ENCODE peak calls at places on chromosomes 4 and X, in five cellular contexts. S is A549, I is prostate gland, V is adrenal gland, O is IMR-90. F is an unnamed sample.
A peak's percentile ranks its signal among the peaks of the same experiment; 100 is the strongest.

GRCh38 chrX:49291615-49292337 is 11.7 kb upstream of the GAGE10 start:
- DNase-seq in S (peak; percentile 21), V (peak; percentile 56), I (peak; percentile 19), O (peak; percentile 45), F (peak; percentile 84)

GRCh38 chr4:92305148-92305877 is 1.5 kb downstream of the GRID2 start:
- DNase-seq in V (peak; percentile 33), I (peak; percentile 16), O (peak; percentile 32), S (peak; percentile 10), F (peak; percentile 83)

GRCh38 chr4:158789853-158790252 is 21.0 kb downstream of the FNIP2 start:
- DNase-seq in O (no peak), I (no peak), S (no peak), V (no peak), F (no peak)

GRCh38 chrX:74250574-74250973 is 53.4 kb upstream of the ZCCHC13 start:
- DNase-seq in O (no peak), V (no peak), S (no peak), I (no peak), F (no peak)

GRCh38 chrX:103066606-103067005 is 2.6 kb upstream of the BEX1 start:
- DNase-seq in S (no peak), O (no peak), I (no peak), V (no peak), F (no peak)

GRCh38 chr4:53913098-53913497 is 151.3 kb downstream of the CHIC2 start:
- DNase-seq in V (no peak), O (no peak), S (no peak), I (no peak), F (no peak)

GRCh38 chr4:162209706-162210105 is 45.9 kb upstream of the FSTL5 start:
- DNase-seq in S (no peak), O (no peak), V (no peak), I (no peak), F (no peak)

GRCh38 chrX:13430136-13430827 is 110.4 kb upstream of the ATXN3L start:
- DNase-seq in O (peak; percentile 37), V (no peak), I (no peak), S (no peak), F (no peak)

GRCh38 chr4:61309616-61310015 is 109.5 kb downstream of the ADGRL3 start:
- DNase-seq in O (no peak), S (no peak), I (no peak), V (no peak), F (no peak)

GRCh38 chr4:188915175-188915574 is 775.9 kb downstream of the TRIML1 start:
- DNase-seq in I (no peak), V (no peak), S (no peak), O (peak; percentile 25), F (no peak)

GRCh38 chrX:118420462-118420861 is 74.6 kb downstream of the WDR44 start:
- DNase-seq in O (peak; percentile 42), I (peak; percentile 5), V (peak; percentile 27), S (no peak), F (no peak)

GRCh38 chrX:148806145-148806868 is 305.9 kb downstream of the AFF2 start:
- DNase-seq in S (no peak), V (no peak), I (no peak), O (no peak), F (no peak)

GRCh38 chr4:30753316-30753715 is 33.1 kb downstream of the PCDH7 start:
- DNase-seq in I (no peak), V (no peak), O (peak; percentile 71), S (no peak), F (no peak)

GRCh38 chrX:146396409-146396808 is 413.2 kb upstream of the CXorf51B start:
- DNase-seq in S (no peak), O (no peak), I (no peak), V (peak; percentile 17), F (no peak)

GRCh38 chr4:187065396-187065795 is 341.7 kb upstream of the FAT1 start:
- DNase-seq in I (no peak), O (no peak), S (no peak), V (no peak), F (no peak)

GRCh38 chrX:13144927-13145659 is 100.7 kb upstream of the FAM9C start:
- DNase-seq in V (no peak), I (no peak), O (peak; percentile 41), S (no peak), F (no peak)

GRCh38 chrX:40146471-40147398 is 49.0 kb upstream of the BCOR start:
- DNase-seq in V (peak; percentile 41), S (no peak), O (peak; percentile 46), I (no peak), F (no peak)

GRCh38 chr4:183746305-183747229 is 87.5 kb downstream of the TRAPPC11 start:
- DNase-seq in O (peak; percentile 6), S (no peak), V (no peak), I (peak; percentile 74), F (peak; percentile 44)

GRCh38 chr4:74671074-74671698 is 123.1 kb downstream of the BTC start:
- DNase-seq in S (peak; percentile 29), I (no peak), V (peak; percentile 52), O (peak; percentile 64), F (no peak)

GRCh38 chr4:168618577-168619265 is 121.9 kb downstream of the PALLD start:
- DNase-seq in V (no peak), I (no peak), O (peak; percentile 84), S (no peak), F (no peak)

GRCh38 chr4:82523179-82523578 is 38.6 kb downstream of the TMEM150C start:
- DNase-seq in I (no peak), S (no peak), V (no peak), O (no peak), F (no peak)

GRCh38 chr4:97216031-97216430 is 927.2 kb downstream of the STPG2 start:
- DNase-seq in O (no peak), V (no peak), I (no peak), S (no peak), F (no peak)

GRCh38 chr4:30719363-30720020 is 677 bp upstream of the PCDH7 start:
- DNase-seq in I (peak; percentile 69), S (peak; percentile 18), V (peak; percentile 29), O (peak; percentile 68), F (peak; percentile 91)

GRCh38 chr4:84032372-84032771 is 466.7 kb downstream of the NKX6-1 start:
- DNase-seq in S (no peak), I (no peak), O (no peak), V (no peak), F (no peak)

GRCh38 chr4:140152015-140152703 is 1.8 kb downstream of the MAML3 start:
- DNase-seq in I (peak; percentile 76), S (peak; percentile 61), V (peak; percentile 71), O (no peak), F (peak; percentile 93)

GRCh38 chrX:153684447-153685178 is 3.1 kb upstream of the SLC6A8 start:
- DNase-seq in S (no peak), I (no peak), O (no peak), V (peak; percentile 13), F (no peak)

GRCh38 chrX:19670854-19671620 is 155.7 kb upstream of the MAP3K15 start:
- DNase-seq in O (peak; percentile 79), S (peak; percentile 55), I (no peak), V (peak; percentile 13), F (no peak)

GRCh38 chr4:8741513-8742226 is 130.0 kb downstream of the HMX1 start:
- DNase-seq in V (no peak), S (no peak), I (no peak), O (no peak), F (no peak)

GRCh38 chrX:22136711-22137110 is 104.6 kb downstream of the PHEX start:
- DNase-seq in O (peak; percentile 7), I (no peak), S (no peak), V (no peak), F (no peak)

GRCh38 chr4:211033-211511 is 86.8 kb downstream of the ZNF718 start:
- DNase-seq in S (no peak), V (no peak), I (no peak), O (no peak), F (no peak)

GRCh38 chrX:71251456-71251973 is 2.4 kb downstream of the ZMYM3 start:
- DNase-seq in O (no peak), I (no peak), S (no peak), V (no peak), F (no peak)

GRCh38 chrX:71252221-71252620 is 1.7 kb downstream of the ZMYM3 start:
- DNase-seq in S (no peak), I (no peak), O (no peak), V (no peak), F (no peak)

GRCh38 chrX:71253253-71254091 is 468 bp downstream of the ZMYM3 start:
- DNase-seq in S (peak; percentile 47), I (peak; percentile 3), O (peak; percentile 13), V (peak; percentile 36), F (no peak)

GRCh38 chrX:71256051-71256450 is 2.1 kb upstream of the ZMYM3 start:
- DNase-seq in V (no peak), I (no peak), S (no peak), O (peak; percentile 28), F (no peak)

GRCh38 chrX:71254092-71254941 is at the start of gene ZMYM3:
- DNase-seq in O (peak; percentile 76), I (peak; percentile 71), S (peak; percentile 85), V (peak; percentile 89), F (peak; percentile 95)
- TF ChIP-seq POLR2A in O (no peak), I (peak; percentile 39), S (no peak), V (peak; percentile 72), F (no peak)

DNA sequence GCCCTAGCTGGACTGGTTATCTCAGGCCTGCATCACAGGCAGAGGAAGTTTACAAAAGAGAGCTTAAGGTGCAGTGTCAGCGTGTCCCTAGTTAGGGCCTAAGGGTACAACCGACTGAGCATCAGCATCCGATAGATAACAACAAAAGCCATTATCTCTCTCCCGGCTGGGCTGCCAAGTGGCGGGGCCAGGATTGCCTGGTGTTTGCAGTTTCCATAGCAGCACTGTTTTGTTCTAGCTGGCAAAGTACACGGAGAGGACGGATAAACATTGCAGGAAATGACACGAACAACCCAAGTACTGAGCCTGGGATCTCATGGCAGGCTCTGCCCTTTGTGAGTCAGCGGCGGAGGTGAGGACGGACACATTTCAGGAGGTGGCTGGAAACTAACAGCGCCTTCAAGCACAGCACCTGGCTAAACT is 104.7 kb upstream of the NOCT start:
- DNase-seq in S (peak; percentile 57), V (peak; percentile 53), O (peak; percentile 86), I (peak; percentile 88), F (peak; percentile 81)
- TF ChIP-seq POLR2A in S (no peak), V (no peak), O (no peak), I (peak; percentile 14), F (no peak)

DNA sequence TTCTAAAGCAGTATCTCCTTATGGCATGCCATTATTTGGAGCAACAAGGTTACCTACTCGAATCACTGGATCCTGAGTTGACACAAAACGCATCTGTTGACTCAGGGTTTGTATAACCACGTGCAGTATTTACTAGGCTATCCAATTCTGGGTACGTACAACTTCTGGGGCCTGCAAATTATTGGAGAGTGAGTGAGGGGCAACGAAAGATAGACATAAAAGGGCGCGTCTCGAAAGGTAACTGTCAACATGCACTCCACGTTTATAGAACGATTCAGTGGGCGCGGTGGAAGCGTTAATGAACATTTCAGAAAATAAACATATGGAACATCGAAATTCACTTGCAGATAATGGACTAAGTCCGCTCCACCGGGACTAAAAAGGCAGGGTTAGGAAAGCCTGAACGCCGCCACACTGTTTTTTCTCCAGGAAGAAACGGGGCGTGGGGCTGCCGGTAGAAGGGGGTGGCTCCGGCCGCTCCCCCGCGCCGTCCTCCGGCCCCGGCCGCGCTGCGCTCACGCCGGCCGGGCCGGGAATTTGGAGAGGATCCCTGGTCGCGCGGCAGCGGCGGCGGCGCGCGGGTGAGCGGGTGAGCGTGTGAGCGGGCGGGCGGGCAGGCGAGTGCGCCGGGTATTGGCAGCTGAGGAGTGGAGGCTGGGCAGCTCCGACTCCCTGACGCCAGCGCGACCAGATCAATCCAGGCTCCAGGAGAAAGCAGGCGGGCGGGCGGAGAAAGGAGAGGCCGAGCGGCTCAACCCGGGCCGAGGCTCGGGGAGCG is at the start of gene SMAD1:
- DNase-seq in I (peak; percentile 83), V (peak; percentile 90), O (peak; percentile 82), S (peak; percentile 28), F (peak; percentile 95)
- TF ChIP-seq POLR2A in I (peak; percentile 60), V (peak; percentile 89), O (peak; percentile 57), S (peak; percentile 44), F (no peak)

GRCh38 chr4:73432169-73433000 is 3.6 kb upstream of the AFP start:
- DNase-seq in V (no peak), O (no peak), S (no peak), I (no peak), F (no peak)
- TF ChIP-seq POLR2A in V (no peak), O (no peak), S (no peak), I (no peak), F (no peak)

F was measured in lower leg skin.